ENCODE peak calls at places on chromosomes 1 and 21, in five cellular contexts. O is K562, P is suprapubic skin, U is transverse colon, A is uterus. M is an unnamed sample.

GRCh38 chr1:94270801-94271203 is 33.4 kb upstream of the ARHGAP29 start:
- DNase-seq in O (no peak), P (no peak), U (no peak), A (no peak), M (no peak)

GRCh38 chr1:19885821-19886220 is 3.6 kb downstream of the OTUD3 start:
- DNase-seq in O (no peak), P (no peak), U (no peak), A (no peak), M (no peak)

GRCh38 chr21:42313501-42313969 is 1.7 kb downstream of the TFF3 start:
- DNase-seq in O (no peak), P (peak; percentile 74), U (peak; percentile 66), A (no peak), M (no peak)

GRCh38 chr1:200198247-200198646 is 170.7 kb downstream of the NR5A2 start:
- DNase-seq in O (no peak), P (no peak), U (no peak), A (no peak), M (no peak)

GRCh38 chr1:210264521-210265380 is 32.2 kb downstream of the SERTAD4 start:
- DNase-seq in O (no peak), P (no peak), U (no peak), A (no peak), M (no peak)

GRCh38 chr1:117106478-117106877 is 15.1 kb downstream of the TRIM45 start:
- DNase-seq in O (no peak), P (no peak), U (no peak), A (no peak), M (no peak)

GRCh38 chr1:109573785-109574184 is 25.4 kb downstream of the GNAI3 start:
- DNase-seq in O (no peak), P (no peak), U (no peak), A (no peak), M (no peak)

GRCh38 chr1:241229216-241229615 is 127.8 kb downstream of the RGS7 start:
- DNase-seq in O (no peak), P (no peak), U (peak; percentile 54), A (no peak), M (no peak)

GRCh38 chr1:24168246-24168645 is 18.8 kb downstream of the IFNLR1 start:
- DNase-seq in O (no peak), P (no peak), U (no peak), A (no peak), M (no peak)

GRCh38 chr1:53502641-53503432 is 43.6 kb downstream of the DMRTB1 start:
- DNase-seq in O (no peak), P (no peak), U (no peak), A (no peak), M (no peak)

GRCh38 chr1:171666114-171666769 is 13.8 kb upstream of the MYOC start:
- DNase-seq in O (no peak), P (no peak), U (no peak), A (no peak), M (no peak)

GRCh38 chr1:174746024-174746808 is 253.5 kb upstream of the CACYBP start:
- DNase-seq in O (peak; percentile 27), P (no peak), U (no peak), A (no peak), M (no peak)

GRCh38 chr1:8373547-8374270 is 55.8 kb downstream of the SLC45A1 start:
- DNase-seq in O (no peak), P (no peak), U (peak; percentile 57), A (peak; percentile 74), M (peak; percentile 55)

GRCh38 chr1:59703226-59703917 is 111.4 kb upstream of the HOOK1 start:
- DNase-seq in O (no peak), P (no peak), U (no peak), A (peak; percentile 31), M (no peak)

DNA sequence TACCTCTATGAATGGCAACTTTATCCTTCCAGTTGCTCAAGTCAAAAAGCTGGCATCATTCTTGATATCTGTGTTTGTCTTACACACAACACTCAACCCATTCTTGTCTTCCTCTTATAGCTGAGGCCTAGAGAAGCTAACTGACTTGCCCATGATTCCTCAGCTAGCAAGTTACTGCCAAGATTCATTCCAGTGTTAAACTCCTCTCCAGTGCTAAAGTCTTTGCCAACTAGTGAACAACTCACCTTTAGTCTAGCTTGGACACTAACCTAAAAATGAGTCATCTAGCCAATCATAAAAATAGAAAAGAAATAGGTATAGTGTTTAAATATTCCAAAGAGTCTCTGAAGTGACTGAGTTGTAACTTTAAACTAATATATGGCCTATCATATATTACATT is 45.6 kb upstream of the RGS2 start:
- DNase-seq in O (no peak), P (no peak), U (no peak), A (no peak), M (no peak)
- TF ChIP-seq POLR2A in O (no peak), P (no peak), U (no peak), A (no peak), M (no peak)

DNA sequence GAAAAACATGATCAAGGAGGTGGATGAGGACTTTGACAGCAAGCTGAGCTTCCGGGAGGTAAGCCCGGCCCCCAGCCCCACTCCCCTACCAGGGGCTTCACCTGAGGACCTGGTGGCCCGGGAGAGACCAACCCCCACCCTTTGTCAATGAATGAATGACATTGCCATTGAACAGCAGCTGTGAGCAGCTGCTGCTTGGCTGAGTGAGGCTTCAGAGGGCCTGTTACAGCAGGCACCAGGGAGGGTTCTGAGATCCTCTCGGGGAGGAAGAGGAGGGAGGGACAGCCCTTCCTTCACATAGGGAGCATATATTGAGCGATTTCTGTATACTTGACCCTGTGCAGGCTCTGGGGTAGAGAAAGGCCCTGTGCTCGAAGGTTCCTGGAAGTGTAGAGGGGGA is 12.3 kb upstream of the CTRC start:
- DNase-seq in O (no peak), P (no peak), U (no peak), A (no peak), M (no peak)
- H3K4me1 ChIP-seq in O (peaks cover 69% of the 10 kb centered on the region), P (peaks cover 30% of the 10 kb centered on the region), U (peaks cover 80% of the 10 kb centered on the region), A (no peaks in the 10 kb centered on the region), M (no peaks in the 10 kb centered on the region)

GRCh38 chr1:155322953-155323728 is 2.4 kb downstream of the RUSC1 start:
- DNase-seq in O (peak; percentile 92), P (peak; percentile 94), U (peak; percentile 92), A (peak; percentile 91), M (peak; percentile 89)
- TF ChIP-seq POLR2A in O (no peak), P (no peak), U (no peak), A (peak; percentile 40), M (no peak)

DNA sequence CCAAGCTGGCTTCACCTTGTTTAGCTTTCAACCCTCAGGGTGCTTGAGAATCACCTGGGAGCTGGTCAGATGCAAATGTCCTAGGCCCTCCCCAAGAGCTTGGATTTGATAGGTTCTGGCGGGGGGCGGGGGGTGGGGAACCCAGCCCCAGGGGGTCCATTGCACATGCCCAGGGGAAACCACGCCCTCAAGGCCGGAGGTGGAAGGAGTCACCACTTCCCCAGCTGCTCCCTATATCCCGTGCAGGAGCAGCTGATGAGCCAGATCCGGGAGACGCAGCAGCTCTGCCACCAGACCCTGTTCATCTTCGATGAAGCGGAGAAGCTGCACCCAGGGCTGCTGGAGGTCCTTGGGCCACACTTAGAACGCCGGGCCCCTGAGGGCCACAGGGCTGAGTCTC is 5.8 kb downstream of the TOR3A start:
- DNase-seq in O (no peak), P (no peak), U (peak; percentile 36), A (no peak), M (no peak)
- H3K4me1 ChIP-seq in O (peaks cover 19% of the 10 kb centered on the region), P (peaks cover 27% of the 10 kb centered on the region), U (peaks cover 13% of the 10 kb centered on the region), A (no peaks in the 10 kb centered on the region), M (no peaks in the 10 kb centered on the region)

DNA sequence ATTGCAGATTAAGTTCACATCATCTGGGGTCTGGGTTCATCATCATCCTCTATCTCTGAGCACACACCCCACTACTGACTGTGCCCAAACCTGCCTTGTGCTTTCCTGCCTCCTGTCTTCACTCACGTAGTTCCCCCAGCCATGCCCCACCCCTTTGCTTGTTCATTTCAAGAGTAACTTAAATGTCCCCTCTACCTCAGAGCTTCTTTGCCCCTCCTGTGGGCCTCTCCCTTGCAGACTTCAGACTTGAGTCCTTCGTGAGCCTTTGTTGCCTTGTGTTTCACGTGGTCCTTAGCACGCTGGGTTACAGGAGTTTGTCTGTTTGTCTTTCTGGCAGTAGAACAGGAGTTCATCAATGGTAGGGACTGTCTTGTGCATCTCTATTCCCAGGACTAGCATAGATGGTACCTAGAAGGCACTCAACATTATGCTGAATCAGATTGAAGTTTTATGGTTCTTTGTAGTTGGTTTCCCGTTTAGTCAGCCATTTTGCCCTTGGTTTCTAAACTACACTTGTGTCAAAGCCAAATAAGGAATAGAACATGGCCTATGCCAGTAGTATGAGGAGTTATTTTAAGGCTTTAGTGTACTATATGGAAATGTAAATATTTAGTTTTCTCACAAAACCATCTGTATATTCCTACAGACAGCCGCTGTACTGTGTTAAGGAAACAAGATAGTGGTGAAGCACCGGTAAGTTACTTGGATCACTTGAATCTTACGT is 86.2 kb downstream of the TTC3 start:
- DNase-seq in O (no peak), P (no peak), U (no peak), A (no peak), M (no peak)
- TF ChIP-seq POLR2A in O (no peak), P (no peak), U (no peak), A (no peak), M (no peak)

DNA sequence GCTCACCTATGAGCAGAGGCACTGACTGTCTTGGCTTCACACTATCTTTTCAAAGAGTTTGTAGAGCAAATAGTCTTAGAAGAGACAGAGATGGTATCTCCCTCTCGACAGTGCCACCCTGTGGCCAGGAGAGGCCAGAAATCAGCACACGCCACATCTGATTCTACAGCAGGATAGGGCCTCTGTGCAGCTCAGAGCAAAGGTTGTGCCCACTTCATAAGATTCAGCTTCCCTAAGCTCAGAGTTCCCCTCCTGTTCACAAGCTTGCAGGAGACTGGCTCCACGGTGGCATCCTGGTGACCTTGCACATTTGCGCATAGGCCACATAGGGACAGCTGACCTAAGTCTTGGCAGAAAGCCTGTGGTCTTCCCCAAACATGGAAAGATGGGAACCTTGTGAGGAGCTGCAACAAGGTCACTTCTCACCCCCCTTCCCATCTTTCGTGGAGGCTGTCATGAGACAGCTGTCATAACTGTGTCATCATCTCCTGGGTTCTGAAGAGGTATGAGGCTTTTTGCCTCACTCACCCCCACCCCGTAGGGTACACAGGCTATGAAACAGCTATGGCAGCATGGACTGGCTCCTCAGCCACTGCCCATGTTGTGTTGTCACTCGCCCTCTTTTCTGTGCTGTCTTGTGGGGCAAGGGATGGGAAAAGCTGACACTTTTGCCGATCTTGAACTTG is 3.0 kb downstream of the ITLN2 start:
- DNase-seq in O (peak; percentile 70), P (no peak), U (peak; percentile 82), A (no peak), M (no peak)
- H3K4me1 ChIP-seq in O (no peaks in the 10 kb centered on the region), P (peaks cover 18% of the 10 kb centered on the region), U (peaks cover 9% of the 10 kb centered on the region), A (no peaks in the 10 kb centered on the region), M (no peaks in the 10 kb centered on the region)

GRCh38 chr1:45490623-45491463 is at the start of gene TESK2:
- DNase-seq in O (peak; percentile 89), P (peak; percentile 99), U (peak; percentile 98), A (peak; percentile 98), M (peak; percentile 97)
- TF ChIP-seq POLR2A in O (peak; percentile 72), P (no peak), U (peak; percentile 90), A (peak; percentile 89), M (peak; percentile 50)

M was measured in breast epithelium.